ENCODE peak calls at places on chromosomes 16 and 17, in eight cellular contexts. V is glutamatergic neuron; D is stimulated activated CD4-positive, alpha-beta T cell treated with anti-CD3 and anti-CD28 coated beads, Interleukin-2, amount 100 ng/mL, for 48 hours; O is hepatocyte; N is fibroblast of mammary gland; U is cerebellar cortex; B is DMS53; G is neural crest cell. I is an unnamed sample.

GRCh38 chr17:50466371-50467113 is 2.1 kb downstream of the CHAD start:
- DNase-seq in V (no peak), D (no peak), O (no peak), N (no peak), U (peak; percentile 31), B (peak; percentile 68), G (no peak), I (peak; percentile 81)

GRCh38 chr17:33120103-33120502 is 128.5 kb downstream of the SPACA3 start:
- DNase-seq in V (no peak), D (no peak), O (peak; percentile 19), N (no peak), U (peak; percentile 90), B (no peak), G (no peak), I (no peak)

GRCh38 chr17:12342609-12343248 is 322.1 kb downstream of the MAP2K4 start:
- DNase-seq in V (peak; percentile 42), D (peak; percentile 10), O (peak; percentile 51), N (peak; percentile 45), U (no peak), B (peak; percentile 1), G (peak; percentile 16), I (peak; percentile 27)

GRCh38 chr17:39612935-39613465 is 5.3 kb upstream of the NEUROD2 start:
- DNase-seq in V (no peak), D (no peak), O (no peak), N (no peak), U (no peak), B (no peak), G (no peak), I (no peak)

GRCh38 chr17:41455236-41455635 is 11.9 kb downstream of the KRT32 start:
- DNase-seq in V (no peak), D (no peak), O (no peak), N (no peak), U (no peak), B (no peak), G (no peak), I (no peak)

GRCh38 chr16:84755004-84755672 is 55.3 kb downstream of the USP10 start:
- DNase-seq in V (no peak), D (no peak), O (no peak), N (no peak), U (no peak), B (no peak), G (no peak), I (no peak)

GRCh38 chr16:11619327-11619851 is 32.7 kb upstream of the LITAF start:
- DNase-seq in V (no peak), D (no peak), O (no peak), N (no peak), U (no peak), B (no peak), G (no peak), I (peak; percentile 38)

GRCh38 chr17:2933606-2934005 is 129.8 kb downstream of the OR1D5 start:
- DNase-seq in V (no peak), D (no peak), O (no peak), N (no peak), U (no peak), B (no peak), G (no peak), I (no peak)

GRCh38 chr17:21177854-21178600 is 35.9 kb downstream of the TMEM11 start:
- DNase-seq in V (no peak), D (no peak), O (no peak), N (no peak), U (no peak), B (no peak), G (no peak), I (no peak)

GRCh38 chr17:58541249-58541648 is 26.8 kb upstream of the MTMR4 start:
- DNase-seq in V (no peak), D (no peak), O (no peak), N (peak; percentile 18), U (no peak), B (peak; percentile 6), G (no peak), I (no peak)

GRCh38 chr17:66975614-66976378 is 11.3 kb downstream of the CACNG4 start:
- DNase-seq in V (no peak), D (no peak), O (no peak), N (no peak), U (peak; percentile 48), B (peak; percentile 42), G (no peak), I (no peak)

GRCh38 chr17:77423589-77424451 is 283.1 kb downstream of the SEC14L1 start:
- DNase-seq in V (no peak), D (no peak), O (peak; percentile 78), N (peak; percentile 97), U (peak; percentile 84), B (no peak), G (no peak), I (no peak)

GRCh38 chr16:75087040-75087979 is 29.3 kb downstream of the LDHD start:
- DNase-seq in V (no peak), D (no peak), O (peak; percentile 60), N (peak; percentile 67), U (no peak), B (peak; percentile 97), G (no peak), I (peak; percentile 35)

GRCh38 chr17:14429084-14429483 is 128.2 kb downstream of the HS3ST3B1 start:
- DNase-seq in V (no peak), D (no peak), O (no peak), N (no peak), U (no peak), B (no peak), G (no peak), I (no peak)

GRCh38 chr16:23286131-23286532 is 16.0 kb upstream of the SCNN1B start:
- DNase-seq in V (no peak), D (no peak), O (no peak), N (peak; percentile 78), U (no peak), B (no peak), G (no peak), I (no peak)

GRCh38 chr17:57293077-57293476 is 36.8 kb downstream of the MSI2 start:
- DNase-seq in V (no peak), D (no peak), O (peak; percentile 62), N (no peak), U (no peak), B (no peak), G (no peak), I (no peak)

GRCh38 chr16:4461250-4462085 is 13.0 kb downstream of the NMRAL1 start:
- DNase-seq in V (no peak), D (no peak), O (no peak), N (no peak), U (peak; percentile 43), B (peak; percentile 33), G (peak; percentile 40), I (no peak)

GRCh38 chr17:5509482-5509881 is 23.1 kb downstream of the MIS12 start:
- DNase-seq in V (no peak), D (no peak), O (no peak), N (peak; percentile 50), U (no peak), B (no peak), G (no peak), I (no peak)

GRCh38 chr16:70753228-70753627 is 47.7 kb downstream of the VAC14 start:
- DNase-seq in V (no peak), D (no peak), O (no peak), N (no peak), U (no peak), B (no peak), G (no peak), I (no peak)

GRCh38 chr17:64028874-64029464 is 8.5 kb upstream of the ICAM2 start:
- DNase-seq in V (peak; percentile 69), D (peak; percentile 70), O (peak; percentile 78), N (peak; percentile 75), U (peak; percentile 73), B (peak; percentile 76), G (peak; percentile 67), I (peak; percentile 78)

GRCh38 chr16:75471723-75472634 is 7.5 kb upstream of the TMEM170A start:
- DNase-seq in V (peak; percentile 48), D (peak; percentile 8), O (peak; percentile 83), N (peak; percentile 68), U (peak; percentile 86), B (peak; percentile 73), G (peak; percentile 38), I (peak; percentile 77)

GRCh38 chr17:63480826-63481487 is 4.1 kb downstream of the ACE start:
- DNase-seq in V (no peak), D (no peak), O (no peak), N (no peak), U (no peak), B (peak; percentile 85), G (no peak), I (no peak)

GRCh38 chr16:80462902-80463301 is 77.9 kb upstream of the DYNLRB2 start:
- DNase-seq in V (no peak), D (no peak), O (peak; percentile 17), N (no peak), U (no peak), B (no peak), G (no peak), I (peak; percentile 69)

GRCh38 chr16:57112403-57113041 is 20.1 kb downstream of the CPNE2 start:
- DNase-seq in V (no peak), D (no peak), O (no peak), N (no peak), U (no peak), B (no peak), G (no peak), I (no peak)

GRCh38 chr17:74612046-74612445 is 11.5 kb downstream of the CD300E start:
- DNase-seq in V (no peak), D (no peak), O (no peak), N (no peak), U (no peak), B (no peak), G (no peak), I (no peak)